ENCODE peak calls at places on chromosome 20, in five cellular contexts. G is adrenal gland, B is MCF 10A, F is tibial nerve, W is cardiac muscle cell. N is an unnamed sample.
A peak's percentile ranks its signal among the peaks of the same experiment; 100 is the strongest.

GRCh38 chr20:10671850-10672578 is 1.8 kb downstream of the JAG1 start:
- DNase-seq in G (peak; percentile 55), B (peak; percentile 85), F (peak; percentile 64), W (peak; percentile 81), N (no peak)

GRCh38 chr20:54168961-54169862 is 4.6 kb downstream of the CYP24A1 start:
- DNase-seq in G (no peak), B (no peak), F (no peak), W (no peak), N (no peak)

GRCh38 chr20:62303327-62304226 is 780 bp downstream of the ADRM1 start:
- DNase-seq in G (peak; percentile 77), B (peak; percentile 48), F (no peak), W (no peak), N (no peak)

GRCh38 chr20:24697411-24697810 is 228.0 kb downstream of the SYNDIG1 start:
- DNase-seq in G (no peak), B (no peak), F (no peak), W (no peak), N (no peak)

GRCh38 chr20:57390604-57391438 is at the start of gene RBM38:
- DNase-seq in G (peak; percentile 60), B (peak; percentile 60), F (no peak), W (peak; percentile 71), N (peak; percentile 78)

GRCh38 chr20:44495257-44495656 is 19.6 kb downstream of the TTPAL start:
- DNase-seq in G (no peak), B (peak; percentile 80), F (no peak), W (peak; percentile 73), N (no peak)

GRCh38 chr20:53757472-53757913 is 163.9 kb upstream of the ZNF217 start:
- DNase-seq in G (no peak), B (no peak), F (no peak), W (no peak), N (no peak)

GRCh38 chr20:23013429-23013828 is 21.7 kb upstream of the SSTR4 start:
- DNase-seq in G (no peak), B (no peak), F (no peak), W (peak; percentile 17), N (no peak)

GRCh38 chr20:38873050-38873581 is 53.1 kb upstream of the FAM83D start:
- DNase-seq in G (no peak), B (no peak), F (no peak), W (no peak), N (no peak)

GRCh38 chr20:34824026-34824860 is 1.2 kb downstream of the NCOA6 start:
- DNase-seq in G (peak; percentile 61), B (peak; percentile 86), F (peak; percentile 19), W (peak; percentile 52), N (no peak)

GRCh38 chr20:878511-879307 is 37.4 kb downstream of the ANGPT4 start:
- DNase-seq in G (no peak), B (peak; percentile 49), F (no peak), W (peak; percentile 52), N (no peak)

DNA sequence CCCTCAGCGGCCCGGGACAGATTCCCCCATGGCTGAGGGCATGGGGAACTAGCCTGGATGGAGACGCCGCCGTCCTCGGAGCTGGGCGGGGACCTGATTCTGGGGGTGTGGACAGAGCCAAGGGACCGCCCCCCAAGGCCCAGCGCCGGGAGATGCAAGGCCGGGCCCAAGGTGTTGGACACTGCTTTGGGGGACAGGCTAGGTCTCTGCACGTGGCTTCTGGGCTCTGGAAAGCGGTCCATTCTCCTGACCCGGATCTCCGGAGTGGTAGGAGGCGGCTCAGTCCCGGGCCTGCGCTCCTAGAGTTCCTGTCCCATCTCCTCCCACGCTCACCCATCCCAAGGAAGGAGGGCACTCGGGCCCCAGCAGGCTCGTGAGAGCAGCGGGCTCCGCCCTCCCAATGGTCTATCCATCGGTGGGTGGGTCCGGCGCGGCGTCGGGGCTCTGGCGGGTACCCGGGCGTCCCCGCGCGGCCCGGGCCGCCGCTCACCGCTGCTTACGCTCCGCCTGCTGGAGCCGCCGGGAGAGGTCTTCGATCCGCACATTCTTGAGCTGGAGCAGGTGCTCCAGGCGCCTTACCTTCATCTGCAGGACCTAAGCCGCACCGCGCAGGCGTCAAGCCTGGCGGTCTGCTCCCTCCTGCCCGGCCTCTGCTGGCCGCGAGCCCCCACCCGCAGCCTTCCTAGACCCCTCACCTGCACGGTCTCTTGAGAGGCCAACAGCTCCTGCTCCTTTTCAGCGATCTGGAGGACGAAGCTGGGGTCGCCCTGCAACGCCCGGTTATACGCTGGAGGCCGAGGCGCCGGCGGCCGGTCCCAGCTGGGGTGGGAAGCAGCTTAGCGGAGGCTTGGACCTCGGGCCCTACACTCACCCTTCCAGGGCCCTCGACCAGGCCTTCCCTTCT is 3.3 kb downstream of the SPEF1 start:
- DNase-seq in G (peak; percentile 53), B (no peak), F (no peak), W (peak; percentile 54), N (no peak)
- TF ChIP-seq CTCF in G (no peak), B (no peak), F (peak; percentile 10), W (peak; percentile 13), N (no peak)

GRCh38 chr20:17933711-17934110 is 34.9 kb downstream of the SNX5 start:
- DNase-seq in G (no peak), B (no peak), F (no peak), W (no peak), N (no peak)
- TF ChIP-seq CTCF in G (no peak), B (no peak), F (no peak), W (no peak), N (no peak)

GRCh38 chr20:50130346-50130703 is 17.4 kb upstream of the UBE2V1 start:
- DNase-seq in G (no peak), B (no peak), F (no peak), W (no peak), N (no peak)

GRCh38 chr20:50136822-50137599 is 16.5 kb downstream of the PEDS1 start:
- DNase-seq in G (no peak), B (peak; percentile 41), F (no peak), W (no peak), N (no peak)

GRCh38 chr20:50133041-50133440 is 20.1 kb upstream of the UBE2V1 start:
- DNase-seq in G (no peak), B (no peak), F (no peak), W (no peak), N (no peak)

GRCh38 chr20:50130995-50131394 is 18.0 kb upstream of the UBE2V1 start:
- DNase-seq in G (no peak), B (no peak), F (no peak), W (peak; percentile 27), N (no peak)

DNA sequence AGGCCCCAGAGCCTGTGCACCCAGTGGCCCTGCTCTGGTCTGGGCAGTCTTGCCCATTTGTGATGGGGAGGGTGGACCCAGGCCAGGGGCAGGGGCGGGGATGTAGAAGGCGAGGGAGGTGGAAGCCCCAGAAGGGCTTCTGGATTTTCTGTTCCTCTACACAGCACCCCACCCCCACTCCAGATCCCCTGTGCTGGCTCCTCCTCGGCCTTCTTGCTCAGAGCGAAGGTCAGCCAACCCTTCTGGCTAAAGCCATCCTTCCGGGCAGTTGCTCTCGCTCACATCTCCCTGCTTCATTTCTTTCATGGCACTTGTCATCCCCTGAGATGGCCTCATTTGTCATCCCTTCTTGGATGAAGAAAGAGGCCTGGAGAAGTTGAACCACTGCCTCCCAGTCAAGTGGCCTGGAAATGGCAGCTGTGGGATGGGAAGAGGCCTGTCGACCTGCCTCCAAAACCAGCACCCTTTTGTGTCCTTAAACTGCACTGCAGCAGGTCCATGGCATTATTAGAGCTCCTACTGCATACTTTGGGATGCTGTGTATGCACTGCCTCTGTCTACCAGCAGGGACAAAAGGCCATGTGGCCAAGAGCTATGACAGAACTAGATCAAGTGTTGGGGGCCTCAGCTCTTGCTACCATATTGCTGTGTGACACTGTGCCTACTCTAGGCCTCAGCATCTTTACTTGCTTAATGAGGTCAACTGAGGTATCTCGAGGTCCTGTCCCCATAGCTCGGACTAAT is 19.9 kb downstream of the PEDS1 start:
- DNase-seq in G (peak; percentile 83), B (no peak), F (no peak), W (no peak), N (no peak)
- TF ChIP-seq CTCF in G (peak; percentile 19), B (no peak), F (no peak), W (peak; percentile 17), N (no peak)

GRCh38 chr20:20782221-20782620 is 69.8 kb upstream of the RALGAPA2 start:
- DNase-seq in G (no peak), B (no peak), F (no peak), W (peak; percentile 17), N (no peak)

GRCh38 chr20:20785226-20785625 is 72.8 kb upstream of the RALGAPA2 start:
- DNase-seq in G (no peak), B (no peak), F (no peak), W (no peak), N (no peak)

GRCh38 chr20:20780127-20780822 is 67.8 kb upstream of the RALGAPA2 start:
- DNase-seq in G (peak; percentile 48), B (peak; percentile 98), F (peak; percentile 47), W (peak; percentile 17), N (no peak)

GRCh38 chr20:20781029-20781428 is 68.6 kb upstream of the RALGAPA2 start:
- DNase-seq in G (no peak), B (no peak), F (no peak), W (no peak), N (no peak)

DNA sequence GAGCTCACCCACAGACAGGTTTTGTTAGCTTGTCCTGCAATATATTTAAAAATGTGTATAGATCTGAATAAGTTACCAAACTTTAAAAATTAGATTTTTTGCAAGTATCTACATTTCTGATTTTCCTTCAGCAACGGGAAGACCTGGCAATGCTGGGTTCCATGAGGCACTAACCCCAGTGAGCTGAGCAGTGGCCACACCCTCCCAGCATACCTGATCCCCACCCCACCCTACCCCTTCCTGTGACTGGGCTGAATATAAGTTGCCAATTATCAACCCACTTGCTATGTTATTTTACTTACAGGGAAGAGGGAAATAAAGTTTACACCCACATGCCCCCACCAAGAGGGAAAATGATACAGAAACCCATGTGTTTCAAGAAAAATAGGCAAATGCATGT is 70.3 kb upstream of the RALGAPA2 start:
- DNase-seq in G (no peak), B (no peak), F (no peak), W (no peak), N (no peak)
- TF ChIP-seq CTCF in G (no peak), B (no peak), F (no peak), W (no peak), N (no peak)

GRCh38 chr20:16666272-16666671 is 63.6 kb upstream of the SNRPB2 start:
- DNase-seq in G (no peak), B (no peak), F (no peak), W (no peak), N (no peak)
- TF ChIP-seq CTCF in G (no peak), B (no peak), F (no peak), W (no peak), N (no peak)

GRCh38 chr20:2385026-2385425 is 4.3 kb downstream of the TGM6 start:
- DNase-seq in G (no peak), B (no peak), F (no peak), W (no peak), N (no peak)

GRCh38 chr20:2386516-2387179 is 5.9 kb downstream of the TGM6 start:
- DNase-seq in G (no peak), B (peak; percentile 62), F (no peak), W (peak; percentile 16), N (no peak)

GRCh38 chr20:2387180-2387577 is 6.5 kb downstream of the TGM6 start:
- DNase-seq in G (no peak), B (peak; percentile 56), F (no peak), W (peak; percentile 10), N (no peak)

GRCh38 chr20:2385496-2385895 is 4.8 kb downstream of the TGM6 start:
- DNase-seq in G (no peak), B (no peak), F (no peak), W (no peak), N (no peak)

DNA sequence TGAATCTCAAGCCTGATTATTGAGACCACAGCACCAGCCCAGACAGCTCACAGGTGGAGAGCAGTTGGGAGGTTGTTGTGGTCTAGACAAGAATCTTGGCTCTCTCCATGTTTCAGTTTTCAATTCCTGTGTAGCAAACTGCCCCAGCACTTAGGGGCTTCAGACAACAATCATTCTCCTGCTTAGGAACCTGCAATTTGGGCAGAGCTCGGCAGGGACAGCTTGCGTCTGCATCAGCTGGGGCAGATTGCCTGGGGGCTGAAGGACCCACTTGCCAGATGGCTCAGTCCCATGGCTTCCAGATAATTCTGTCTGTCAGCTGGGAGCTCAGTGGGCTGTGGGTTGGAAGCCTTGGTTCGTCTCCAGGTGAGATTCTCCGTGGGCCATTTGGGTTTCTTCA is 6.9 kb downstream of the TGM6 start:
- DNase-seq in G (no peak), B (no peak), F (no peak), W (no peak), N (no peak)
- TF ChIP-seq CTCF in G (no peak), B (no peak), F (no peak), W (no peak), N (no peak)

N was measured in D721Med.